ENCODE peak calls at places on chromosome 1, in four cellular contexts. B, Q, L and T are unnamed samples.

GRCh38 chr1:11731719-11732283 is 4.1 kb upstream of the AGTRAP start:
- DNase-seq in B (no peak), Q (no peak), L (peak; percentile 78), T (no peak)

GRCh38 chr1:204520834-204521709 is 4.9 kb downstream of the MDM4 start:
- DNase-seq in B (peak; percentile 48), Q (no peak), L (peak; percentile 28), T (no peak)

GRCh38 chr1:94909486-94909885 is 17.4 kb downstream of the CNN3 start:
- DNase-seq in B (no peak), Q (no peak), L (no peak), T (no peak)

GRCh38 chr1:67987046-67987799 is 63.2 kb downstream of the DIRAS3 start:
- DNase-seq in B (peak; percentile 26), Q (no peak), L (peak; percentile 71), T (peak; percentile 73)

GRCh38 chr1:247740721-247741120 is 2.3 kb downstream of the OR14K1 start:
- DNase-seq in B (no peak), Q (no peak), L (no peak), T (peak; percentile 52)

GRCh38 chr1:177142013-177142412 is 22.5 kb downstream of the ASTN1 start:
- DNase-seq in B (no peak), Q (no peak), L (no peak), T (no peak)

GRCh38 chr1:161439280-161440232 is 65.7 kb upstream of the FCGR2A start:
- DNase-seq in B (no peak), Q (peak; percentile 29), L (no peak), T (no peak)

GRCh38 chr1:184622136-184622823 is 132.4 kb downstream of the EDEM3 start:
- DNase-seq in B (peak; percentile 77), Q (peak; percentile 31), L (peak; percentile 62), T (no peak)

GRCh38 chr1:27179373-27179772 is 24.4 kb upstream of the SLC9A1 start:
- DNase-seq in B (peak; percentile 56), Q (no peak), L (no peak), T (no peak)

GRCh38 chr1:227917081-227917950 is 30.4 kb downstream of the WNT9A start:
- DNase-seq in B (no peak), Q (no peak), L (no peak), T (no peak)

GRCh38 chr1:43348809-43349593 is 9.8 kb upstream of the CDC20 start:
- DNase-seq in B (no peak), Q (peak; percentile 94), L (peak; percentile 81), T (peak; percentile 89)

GRCh38 chr1:20194770-20195463 is 8.6 kb upstream of the PLA2G2C start:
- DNase-seq in B (no peak), Q (peak; percentile 71), L (peak; percentile 57), T (peak; percentile 86)

GRCh38 chr1:231106347-231106746 is 55.5 kb upstream of the TRIM67 start:
- DNase-seq in B (no peak), Q (no peak), L (peak; percentile 63), T (no peak)

GRCh38 chr1:205604059-205604458 is 27.8 kb downstream of the ELK4 start:
- DNase-seq in B (no peak), Q (no peak), L (no peak), T (no peak)